ENCODE peak calls at places on chromosomes 6 and 20, in seven cellular contexts. P, U, S, E, C, O and R are unnamed samples.

GRCh38 chr6:132598473-132598872 is 8.9 kb upstream of the TAAR5 start:
- DNase-seq in U (peak; percentile 10), O (no peak), S (peak; percentile 30), C (no peak), P (no peak), E (no peak), R (no peak)

GRCh38 chr6:1893470-1894130 is 283.9 kb downstream of the FOXC1 start:
- DNase-seq in C (no peak), U (no peak), P (no peak), S (no peak), E (no peak), O (no peak), R (no peak)

GRCh38 chr6:93787841-93788240 is 368.5 kb upstream of the EPHA7 start:
- DNase-seq in O (no peak), E (no peak), S (no peak), C (no peak), P (peak; percentile 55), U (peak; percentile 60), R (no peak)

GRCh38 chr6:129641344-129641743 is 68.6 kb downstream of the ARHGAP18 start:
- DNase-seq in O (no peak), C (no peak), S (no peak), U (peak; percentile 62), E (no peak), P (peak; percentile 90), R (no peak)

GRCh38 chr20:38760978-38761377 is 12.7 kb downstream of the ACTR5 start:
- DNase-seq in U (no peak), C (no peak), S (no peak), O (no peak), E (no peak), P (no peak), R (no peak)

GRCh38 chr6:7540595-7540994 is 876 bp upstream of the DSP start:
- DNase-seq in S (peak; percentile 67), O (no peak), E (no peak), P (peak; percentile 44), U (peak; percentile 67), C (no peak), R (no peak)

GRCh38 chr6:157952751-157953479 is 28.7 kb upstream of the SYNJ2 start:
- DNase-seq in C (no peak), O (no peak), U (peak; percentile 63), P (no peak), S (no peak), E (no peak), R (no peak)

GRCh38 chr6:68400396-68400795 is 234.7 kb upstream of the ADGRB3 start:
- DNase-seq in C (no peak), E (no peak), O (no peak), S (peak; percentile 0), U (no peak), P (no peak), R (no peak)

GRCh38 chr6:105993769-105994521 is 92.2 kb upstream of the PRDM1 start:
- DNase-seq in S (no peak), E (peak; percentile 43), U (peak; percentile 78), C (peak; percentile 49), P (peak; percentile 42), O (no peak), R (peak; percentile 46)

DNA sequence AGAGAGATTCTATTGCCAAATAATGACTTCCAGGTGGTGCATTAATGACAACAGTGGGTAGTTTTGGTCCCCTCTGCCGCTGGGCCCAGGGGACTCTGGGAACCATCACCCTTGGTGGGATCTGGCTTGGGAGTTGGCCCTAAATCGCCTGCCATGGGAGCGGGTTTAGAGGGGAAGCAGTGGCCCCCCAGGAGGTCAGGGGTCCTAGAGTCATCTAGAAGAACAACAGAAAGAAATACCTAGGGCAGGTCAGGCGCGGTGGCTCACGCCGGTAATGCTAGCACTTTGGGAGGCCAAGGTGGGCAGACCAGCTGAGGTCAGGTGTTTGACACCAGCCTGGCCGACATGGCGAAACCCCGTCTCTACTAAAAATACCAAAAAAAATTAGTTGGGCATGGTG is 17.8 kb upstream of the ARFGEF2 start:
- DNase-seq in C (no peak), U (no peak), S (no peak), P (no peak), O (no peak), E (no peak), R (no peak)
- H3K9me3 ChIP-seq in C (no peaks in the 10 kb centered on the region), U (no peaks in the 10 kb centered on the region), S (peaks cover 1% of the 10 kb centered on the region), P (no peaks in the 10 kb centered on the region), O (no peaks in the 10 kb centered on the region), E (no peaks in the 10 kb centered on the region), R (no peaks in the 10 kb centered on the region)

GRCh38 chr20:56175884-56176283 is 72.6 kb upstream of the MC3R start:
- DNase-seq in O (no peak), C (no peak), S (no peak), U (no peak), E (no peak), P (no peak), R (no peak)

GRCh38 chr20:56171087-56172012 is 77.2 kb upstream of the MC3R start:
- DNase-seq in S (peak; percentile 29), O (no peak), C (no peak), U (peak; percentile 38), P (peak; percentile 7), E (no peak), R (no peak)

GRCh38 chr20:56179051-56179450 is 69.5 kb upstream of the MC3R start:
- DNase-seq in U (no peak), E (no peak), P (no peak), C (no peak), S (no peak), O (no peak), R (no peak)

GRCh38 chr20:56178219-56178618 is 70.3 kb upstream of the MC3R start:
- DNase-seq in U (no peak), S (no peak), C (no peak), O (no peak), P (no peak), E (no peak), R (no peak)

DNA sequence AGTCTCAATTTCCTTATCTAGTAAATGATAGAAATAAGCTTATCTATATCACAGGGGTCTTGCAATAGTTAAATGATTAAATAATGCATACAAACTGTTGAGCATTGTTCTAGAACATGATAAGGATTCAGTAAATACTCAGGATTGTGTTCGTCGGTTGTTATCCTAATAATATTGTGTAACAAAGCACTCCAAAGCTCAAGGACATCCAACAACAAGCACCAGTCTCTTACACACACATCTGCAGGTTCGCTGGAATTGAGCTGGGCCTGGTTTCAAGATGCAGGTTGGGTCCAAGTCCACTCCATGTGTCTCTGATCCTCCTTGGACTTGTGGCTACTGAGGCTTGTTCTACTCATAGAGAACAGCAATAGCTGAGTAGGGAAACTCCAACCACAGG is 74.1 kb upstream of the MC3R start:
- DNase-seq in S (no peak), P (no peak), U (no peak), E (no peak), O (no peak), C (no peak), R (no peak)
- H3K9me3 ChIP-seq in S (no peaks in the 10 kb centered on the region), P (no peaks in the 10 kb centered on the region), U (no peaks in the 10 kb centered on the region), E (no peaks in the 10 kb centered on the region), O (no peaks in the 10 kb centered on the region), C (no peaks in the 10 kb centered on the region), R (no peaks in the 10 kb centered on the region)

DNA sequence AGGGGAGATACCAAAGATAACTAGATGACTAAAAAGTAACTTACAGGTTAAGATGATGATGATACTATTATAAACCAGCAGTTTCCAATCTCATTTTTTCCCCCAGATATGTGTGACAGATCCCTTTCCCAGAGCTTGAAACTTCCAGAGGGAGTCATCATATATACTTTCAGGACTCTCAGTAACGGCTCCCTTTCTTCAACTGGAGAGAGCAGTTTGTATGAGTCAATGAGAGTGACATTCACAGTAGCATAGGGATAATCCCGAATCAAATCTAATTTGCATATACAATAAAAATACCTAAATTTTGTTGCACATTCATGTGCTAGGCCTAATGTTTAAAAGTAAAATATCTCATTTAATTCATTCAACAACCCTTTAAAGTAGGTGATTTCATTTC is 29.7 kb downstream of the IGF2R start:
- DNase-seq in E (no peak), P (no peak), C (no peak), S (no peak), O (no peak), U (no peak), R (no peak)
- H3K9me3 ChIP-seq in E (no peaks in the 10 kb centered on the region), P (no peaks in the 10 kb centered on the region), C (no peaks in the 10 kb centered on the region), S (no peaks in the 10 kb centered on the region), O (no peaks in the 10 kb centered on the region), U (no peaks in the 10 kb centered on the region), R (no peaks in the 10 kb centered on the region)

DNA sequence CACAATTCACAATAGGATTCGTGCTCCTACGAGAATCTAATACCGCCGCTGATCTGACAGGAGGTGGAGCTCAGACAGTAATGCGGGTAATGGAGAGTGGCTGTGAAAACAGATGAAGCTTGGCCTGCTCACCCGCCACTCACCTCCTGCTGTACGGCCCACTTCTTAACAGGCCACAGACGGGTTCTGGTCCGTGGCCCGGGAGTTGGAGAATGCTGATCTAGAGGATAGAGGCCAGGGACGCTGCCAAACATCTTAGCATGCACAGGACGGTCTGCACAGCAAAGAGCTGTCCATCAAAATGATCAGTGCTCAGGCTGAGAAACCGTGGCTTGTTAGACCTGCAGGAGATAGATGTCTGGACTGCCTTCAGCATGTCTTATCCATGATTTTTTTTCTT is 186.4 kb downstream of the SASH1 start:
- DNase-seq in O (no peak), C (no peak), S (no peak), E (no peak), U (peak; percentile 30), P (no peak), R (no peak)
- H3K9me3 ChIP-seq in O (no peaks in the 10 kb centered on the region), C (no peaks in the 10 kb centered on the region), S (no peaks in the 10 kb centered on the region), E (no peaks in the 10 kb centered on the region), U (no peaks in the 10 kb centered on the region), P (no peaks in the 10 kb centered on the region), R (no peaks in the 10 kb centered on the region)

DNA sequence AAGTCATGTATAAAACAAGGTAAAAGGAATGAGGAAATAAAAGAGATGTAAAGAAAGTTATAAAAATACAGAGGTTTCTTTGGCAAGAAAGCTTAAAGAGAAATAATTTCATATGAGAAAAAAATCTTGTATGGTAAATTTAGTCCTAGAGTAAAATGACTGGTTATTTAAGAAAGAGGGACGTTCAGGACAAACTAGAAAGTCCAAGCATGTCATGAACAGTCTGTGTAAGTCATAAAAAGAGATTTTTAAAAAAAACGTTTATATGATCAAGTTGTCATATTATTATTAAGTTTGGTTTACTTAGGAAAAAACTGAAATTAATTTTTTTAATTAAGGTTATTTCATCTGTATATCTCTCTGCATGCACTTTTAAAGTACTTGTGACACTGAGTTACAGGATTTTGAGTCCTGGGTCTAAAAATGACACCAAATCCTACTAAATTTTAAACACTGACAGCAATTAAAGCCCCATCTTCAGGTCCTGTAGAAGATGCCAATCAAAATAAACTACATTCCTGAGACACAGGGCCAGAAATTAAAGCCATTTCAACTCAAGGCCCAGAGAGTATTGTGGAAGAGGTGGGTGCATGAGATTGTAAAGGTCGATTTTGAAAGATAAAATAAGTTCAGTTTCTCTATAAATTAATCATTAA is 62.4 kb downstream of the AGPAT4 start:
- DNase-seq in C (no peak), O (no peak), S (peak; percentile 8), E (no peak), U (no peak), P (no peak), R (no peak)
- H3K9me3 ChIP-seq in C (no peaks in the 10 kb centered on the region), O (no peaks in the 10 kb centered on the region), S (peaks cover 7% of the 10 kb centered on the region), E (peaks cover 4% of the 10 kb centered on the region), U (no peaks in the 10 kb centered on the region), P (no peaks in the 10 kb centered on the region), R (no peaks in the 10 kb centered on the region)